ENCODE peak calls at places on chromosomes 16 and 17, in five cellular contexts. One of them, this sample, is unnamed.

GRCh38 chr16:56300901-56301351 is 109.6 kb downstream of the GNAO1 start:
- DNase-seq in AG10803: peak; percentile 53
- DNase-seq in kidney epithelial cell: no peak
- DNase-seq in GM20000: no peak
- DNase-seq in WTC11: no peak
- DNase-seq in this sample: peak; percentile 27

GRCh38 chr17:77490361-77491183 is 349.8 kb downstream of the SEC14L1 start:
- DNase-seq in AG10803: no peak
- DNase-seq in kidney epithelial cell: no peak
- DNase-seq in GM20000: no peak
- DNase-seq in WTC11: no peak
- DNase-seq in this sample: no peak

GRCh38 chr16:1355591-1355990 is 3.9 kb downstream of the GNPTG start:
- DNase-seq in AG10803: no peak
- DNase-seq in kidney epithelial cell: no peak
- DNase-seq in GM20000: no peak
- DNase-seq in WTC11: no peak
- DNase-seq in this sample: no peak

GRCh38 chr17:17236295-17237025 is 508 bp downstream of the FLCN start:
- DNase-seq in AG10803: peak; percentile 49
- DNase-seq in kidney epithelial cell: no peak
- DNase-seq in GM20000: no peak
- DNase-seq in WTC11: peak; percentile 24
- DNase-seq in this sample: peak; percentile 29

GRCh38 chr16:67246081-67246944 is 968 bp downstream of the FHOD1 start:
- DNase-seq in AG10803: peak; percentile 84
- DNase-seq in kidney epithelial cell: no peak
- DNase-seq in GM20000: peak; percentile 79
- DNase-seq in WTC11: peak; percentile 97
- DNase-seq in this sample: peak; percentile 77

GRCh38 chr17:49576121-49576905 is 642 bp downstream of the NXPH3 start:
- DNase-seq in AG10803: peak; percentile 40
- DNase-seq in kidney epithelial cell: no peak
- DNase-seq in GM20000: peak; percentile 53
- DNase-seq in WTC11: peak; percentile 70
- DNase-seq in this sample: peak; percentile 26

GRCh38 chr17:8997994-8998628 is 23.2 kb upstream of the NTN1 start:
- DNase-seq in AG10803: peak; percentile 34
- DNase-seq in kidney epithelial cell: no peak
- DNase-seq in GM20000: peak; percentile 84
- DNase-seq in WTC11: peak; percentile 79
- DNase-seq in this sample: peak; percentile 34

GRCh38 chr17:49456172-49456965 is 38.7 kb upstream of the NGFR start:
- DNase-seq in AG10803: peak; percentile 91
- DNase-seq in kidney epithelial cell: peak; percentile 63
- DNase-seq in GM20000: no peak
- DNase-seq in WTC11: no peak
- DNase-seq in this sample: peak; percentile 81

GRCh38 chr17:16381496-16381820 is 567 bp downstream of the UBB start:
- DNase-seq in AG10803: peak; percentile 34
- DNase-seq in kidney epithelial cell: no peak
- DNase-seq in GM20000: no peak
- DNase-seq in WTC11: no peak
- DNase-seq in this sample: peak; percentile 49

GRCh38 chr17:60716766-60717165 is 39.1 kb downstream of the BCAS3 start:
- DNase-seq in AG10803: no peak
- DNase-seq in kidney epithelial cell: no peak
- DNase-seq in GM20000: no peak
- DNase-seq in WTC11: no peak
- DNase-seq in this sample: no peak

GRCh38 chr16:17277981-17278381 is 192.8 kb downstream of the XYLT1 start:
- DNase-seq in AG10803: no peak
- DNase-seq in kidney epithelial cell: no peak
- DNase-seq in GM20000: peak; percentile 48
- DNase-seq in WTC11: peak; percentile 62
- DNase-seq in this sample: peak; percentile 45

GRCh38 chr17:28634211-28634865 is 10.6 kb downstream of the BLTP2 start:
- DNase-seq in AG10803: no peak
- DNase-seq in kidney epithelial cell: no peak
- DNase-seq in GM20000: no peak
- DNase-seq in WTC11: no peak
- DNase-seq in this sample: no peak

GRCh38 chr17:4565209-4566141 is 5.1 kb upstream of the GGT6 start:
- DNase-seq in AG10803: peak; percentile 73
- DNase-seq in kidney epithelial cell: no peak
- DNase-seq in GM20000: peak; percentile 76
- DNase-seq in WTC11: peak; percentile 68
- DNase-seq in this sample: peak; percentile 80

GRCh38 chr17:58208344-58208743 is 10.7 kb downstream of the MKS1 start:
- DNase-seq in AG10803: no peak
- DNase-seq in kidney epithelial cell: no peak
- DNase-seq in GM20000: no peak
- DNase-seq in WTC11: no peak
- DNase-seq in this sample: no peak

GRCh38 chr17:40903129-40903847 is 18.2 kb upstream of the KRT20 start:
- DNase-seq in AG10803: peak; percentile 35
- DNase-seq in kidney epithelial cell: peak; percentile 94
- DNase-seq in GM20000: peak; percentile 34
- DNase-seq in WTC11: no peak
- DNase-seq in this sample: peak; percentile 10

GRCh38 chr16:22260490-22260889 is 36.7 kb upstream of the POLR3E start:
- DNase-seq in AG10803: no peak
- DNase-seq in kidney epithelial cell: no peak
- DNase-seq in GM20000: no peak
- DNase-seq in WTC11: no peak
- DNase-seq in this sample: no peak

GRCh38 chr17:80029235-80029974 is 6.3 kb downstream of the TBC1D16 start:
- DNase-seq in AG10803: peak; percentile 90
- DNase-seq in kidney epithelial cell: no peak
- DNase-seq in GM20000: no peak
- DNase-seq in WTC11: no peak
- DNase-seq in this sample: peak; percentile 82

GRCh38 chr16:67652578-67653130 is 7.4 kb downstream of the ACD start:
- DNase-seq in AG10803: no peak
- DNase-seq in kidney epithelial cell: no peak
- DNase-seq in GM20000: peak; percentile 52
- DNase-seq in WTC11: peak; percentile 63
- DNase-seq in this sample: no peak

GRCh38 chr16:68436581-68436980 is 11.7 kb downstream of the SMPD3 start:
- DNase-seq in AG10803: no peak
- DNase-seq in kidney epithelial cell: no peak
- DNase-seq in GM20000: no peak
- DNase-seq in WTC11: peak; percentile 63
- DNase-seq in this sample: no peak

GRCh38 chr16:83002351-83003334 is 375.9 kb downstream of the CDH13 start:
- DNase-seq in AG10803: peak; percentile 39
- DNase-seq in kidney epithelial cell: no peak
- DNase-seq in GM20000: no peak
- DNase-seq in WTC11: no peak
- DNase-seq in this sample: peak; percentile 70

GRCh38 chr16:89373355-89374110 is 116.8 kb downstream of the ANKRD11 start:
- DNase-seq in AG10803: peak; percentile 22
- DNase-seq in kidney epithelial cell: peak; percentile 69
- DNase-seq in GM20000: no peak
- DNase-seq in WTC11: no peak
- DNase-seq in this sample: peak; percentile 71

GRCh38 chr16:21704733-21705132 is 41.0 kb downstream of the OTOA start:
- DNase-seq in AG10803: no peak
- DNase-seq in kidney epithelial cell: no peak
- DNase-seq in GM20000: no peak
- DNase-seq in WTC11: no peak
- DNase-seq in this sample: no peak

GRCh38 chr16:57178296-57178695 is 7.5 kb downstream of the PSME3IP1 start:
- DNase-seq in AG10803: no peak
- DNase-seq in kidney epithelial cell: no peak
- DNase-seq in GM20000: no peak
- DNase-seq in WTC11: no peak
- DNase-seq in this sample: no peak

GRCh38 chr17:75069783-75070182 is 18.0 kb upstream of the SLC16A5 start:
- DNase-seq in AG10803: peak; percentile 33
- DNase-seq in kidney epithelial cell: no peak
- DNase-seq in GM20000: no peak
- DNase-seq in WTC11: no peak
- DNase-seq in this sample: peak; percentile 40

GRCh38 chr17:15171433-15172047 is 93.6 kb downstream of the PMP22 start:
- DNase-seq in AG10803: peak; percentile 82
- DNase-seq in kidney epithelial cell: peak; percentile 12
- DNase-seq in GM20000: peak; percentile 8
- DNase-seq in WTC11: peak; percentile 83
- DNase-seq in this sample: peak; percentile 71

GRCh38 chr16:75372236-75372856 is 61.0 kb downstream of the CFDP1 start:
- DNase-seq in AG10803: peak; percentile 67
- DNase-seq in kidney epithelial cell: no peak
- DNase-seq in GM20000: no peak
- DNase-seq in WTC11: no peak
- DNase-seq in this sample: peak; percentile 86

GRCh38 chr17:43342601-43342905 is 56.2 kb upstream of the ARL4D start:
- DNase-seq in AG10803: no peak
- DNase-seq in kidney epithelial cell: no peak
- DNase-seq in GM20000: no peak
- DNase-seq in WTC11: no peak
- DNase-seq in this sample: peak; percentile 74

GRCh38 chr17:17728550-17729251 is 47.4 kb downstream of the RAI1 start:
- DNase-seq in AG10803: no peak
- DNase-seq in kidney epithelial cell: no peak
- DNase-seq in GM20000: no peak
- DNase-seq in WTC11: no peak
- DNase-seq in this sample: no peak

GRCh38 chr17:74241434-74241833 is 28.1 kb downstream of the TTYH2 start:
- DNase-seq in AG10803: no peak
- DNase-seq in kidney epithelial cell: no peak
- DNase-seq in GM20000: no peak
- DNase-seq in WTC11: no peak
- DNase-seq in this sample: peak; percentile 16

DNA sequence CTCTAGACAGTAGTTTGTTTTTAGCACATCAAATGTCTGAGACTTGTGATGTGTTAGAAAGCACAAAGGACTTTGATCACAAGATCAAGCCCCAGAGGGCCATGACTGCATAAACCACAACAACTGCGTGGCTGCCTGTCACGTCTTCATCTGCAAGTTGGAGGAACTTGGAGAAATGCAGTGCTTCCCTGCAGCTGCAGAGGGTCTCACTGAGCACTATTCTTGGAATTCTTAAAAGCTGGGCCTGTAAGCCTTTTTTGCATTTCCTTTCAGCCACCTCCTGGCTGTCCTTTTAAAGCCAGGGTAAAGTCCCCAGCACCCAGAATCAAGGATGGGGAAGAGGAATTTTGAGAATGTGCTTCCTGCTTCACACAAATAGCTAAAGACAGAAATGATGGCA is 431.3 kb downstream of the MAF start:
- DNase-seq in AG10803: no peak
- DNase-seq in kidney epithelial cell: no peak
- DNase-seq in GM20000: no peak
- DNase-seq in WTC11: peak; percentile 40
- DNase-seq in this sample: no peak
- TF ChIP-seq CTCF in AG10803: no peak
- TF ChIP-seq CTCF in kidney epithelial cell: no peak
- TF ChIP-seq CTCF in GM20000: no peak
- TF ChIP-seq CTCF in WTC11: no peak
- TF ChIP-seq CTCF in this sample: no peak

DNA sequence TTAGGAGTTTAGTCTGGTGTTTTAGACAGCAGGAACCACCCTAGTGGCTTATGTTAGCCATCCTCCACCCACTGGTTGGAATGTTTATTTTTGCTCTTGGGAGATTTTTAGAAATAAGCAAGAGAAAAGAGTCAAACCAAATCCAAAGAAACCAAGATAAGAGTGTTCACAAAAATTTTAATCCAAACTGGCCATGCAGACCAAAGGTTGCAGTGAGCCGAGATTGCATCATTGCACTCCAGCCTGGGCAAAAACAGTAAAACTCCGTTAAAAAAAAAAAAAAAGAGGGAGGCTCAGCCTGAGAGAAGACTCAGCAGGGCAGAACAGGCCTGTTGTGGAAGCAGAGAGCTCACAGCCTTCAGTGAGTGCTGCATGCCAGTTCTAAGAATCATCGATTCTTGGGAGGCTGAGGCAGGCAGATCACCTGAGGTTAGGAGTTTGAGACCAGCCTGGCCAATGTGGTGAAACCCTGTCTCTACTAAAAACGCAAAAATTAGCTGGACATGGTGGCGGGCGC is 12.2 kb upstream of the C16orf54 start:
- DNase-seq in AG10803: peak; percentile 46
- DNase-seq in kidney epithelial cell: peak; percentile 37
- DNase-seq in GM20000: no peak
- DNase-seq in WTC11: no peak
- DNase-seq in this sample: peak; percentile 95
- TF ChIP-seq CTCF in AG10803: peak; percentile 31
- TF ChIP-seq CTCF in kidney epithelial cell: peak; percentile 5
- TF ChIP-seq CTCF in GM20000: no peak
- TF ChIP-seq CTCF in WTC11: no peak
- TF ChIP-seq CTCF in this sample: peak; percentile 66

DNA sequence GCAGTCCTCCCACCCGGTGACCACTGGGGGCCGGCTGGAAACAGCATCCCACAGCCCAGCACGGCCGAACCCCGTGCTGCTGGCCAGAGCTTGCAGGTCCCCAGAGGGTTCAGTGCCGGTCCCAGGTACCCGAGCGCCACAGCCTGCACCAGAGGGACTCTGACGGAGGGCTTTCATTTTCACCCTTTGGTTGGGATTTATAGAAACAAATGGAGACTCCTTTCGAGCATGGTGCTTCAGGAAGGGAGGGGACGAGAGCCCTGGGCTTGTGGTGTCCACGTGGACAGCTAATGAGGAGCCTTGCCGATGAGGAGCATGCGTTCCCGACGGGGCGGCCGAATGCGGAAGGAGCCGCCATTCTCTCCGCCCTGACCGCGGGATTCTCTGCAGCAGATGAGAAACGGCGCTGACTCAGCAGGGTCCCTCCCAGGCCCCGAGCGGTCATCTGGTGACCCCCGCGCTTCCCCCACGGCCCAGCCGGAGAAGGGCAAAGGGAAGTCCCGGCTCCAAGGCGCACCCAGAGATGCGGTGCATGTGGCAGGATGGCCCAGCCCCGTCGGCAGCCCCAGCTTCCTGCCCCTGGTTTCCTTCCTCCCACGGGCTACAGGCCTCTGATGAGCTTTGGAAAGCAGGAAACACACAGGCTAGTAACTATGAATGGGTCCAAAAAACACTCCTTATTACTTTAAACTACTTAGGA is 9.8 kb downstream of the SLC38A10 start:
- DNase-seq in AG10803: peak; percentile 12
- DNase-seq in kidney epithelial cell: no peak
- DNase-seq in GM20000: peak; percentile 81
- DNase-seq in WTC11: no peak
- DNase-seq in this sample: peak; percentile 24
- TF ChIP-seq CTCF in AG10803: no peak
- TF ChIP-seq CTCF in kidney epithelial cell: no peak
- TF ChIP-seq CTCF in GM20000: no peak
- TF ChIP-seq CTCF in WTC11: no peak
- TF ChIP-seq CTCF in this sample: no peak

DNA sequence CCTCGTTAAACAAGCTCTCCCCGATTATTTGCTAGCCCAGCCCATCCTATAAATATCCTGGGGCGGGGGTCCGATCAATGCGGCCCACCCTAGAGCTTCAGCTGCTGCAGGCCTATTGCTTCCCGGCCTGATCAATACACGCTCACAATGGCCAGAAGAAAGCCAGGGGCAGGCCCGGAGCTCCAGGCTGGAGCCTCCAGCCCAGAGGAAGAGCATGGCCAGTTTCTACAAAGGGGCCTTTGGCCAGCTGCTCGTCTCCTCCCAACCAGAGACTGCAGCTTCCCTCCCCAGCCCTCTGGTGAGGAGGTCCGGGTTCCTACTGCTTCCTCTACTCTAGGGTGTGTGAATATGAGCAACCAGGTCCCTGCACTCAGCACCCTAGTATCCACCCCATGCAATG is 36.7 kb downstream of the SALL1 start:
- DNase-seq in AG10803: no peak
- DNase-seq in kidney epithelial cell: no peak
- DNase-seq in GM20000: no peak
- DNase-seq in WTC11: no peak
- DNase-seq in this sample: no peak
- TF ChIP-seq CTCF in AG10803: no peak
- TF ChIP-seq CTCF in kidney epithelial cell: no peak
- TF ChIP-seq CTCF in GM20000: no peak
- TF ChIP-seq CTCF in WTC11: no peak
- TF ChIP-seq CTCF in this sample: no peak